ENCODE peak calls at places on chromosomes 13 and 19, in eight cellular contexts. T is effector memory CD4-positive, alpha-beta T cell; J is left lung; N is uterus; A is WERI-Rb-1; W is stomach; P is colonic mucosa; V is lower lobe of right lung. B is an unnamed sample. For H3K27me3, the result is how much of the 10 kb centered on the place peaks cover.

GRCh38 chr19:46431824-46432223 is 3.1 kb upstream of the PNMA8C start:
- DNase-seq in T (no peak), J (no peak), N (no peak), A (no peak), W (no peak), P (no peak), V (peak), B (peak)

GRCh38 chr13:84641491-84641890 is 759.2 kb upstream of the SLITRK1 start:
- DNase-seq in T (no peak), J (no peak), N (no peak), A (no peak), W (no peak), P (no peak), V (no peak), B (no peak)

GRCh38 chr19:43802216-43802951 is at the start of gene LYPD5:
- DNase-seq in T (no peak), J (no peak), N (no peak), A (no peak), W (no peak), P (no peak), V (no peak), B (no peak)

GRCh38 chr13:42215578-42216421 is 56.2 kb upstream of the AKAP11 start:
- DNase-seq in T (no peak), J (no peak), N (no peak), A (peak), W (no peak), P (peak), V (no peak), B (no peak)

GRCh38 chr19:38076337-38076736 is 147.7 kb downstream of the DPF1 start:
- DNase-seq in T (no peak), J (no peak), N (no peak), A (no peak), W (no peak), P (no peak), V (no peak), B (no peak)

GRCh38 chr19:45767410-45767880 is 1.6 kb downstream of the SIX5 start:
- DNase-seq in T (no peak), J (peak), N (peak), A (peak), W (peak), P (peak), V (peak), B (peak)

GRCh38 chr13:59250276-59250990 is 913.3 kb downstream of the DIAPH3 start:
- DNase-seq in T (no peak), J (no peak), N (no peak), A (no peak), W (no peak), P (no peak), V (no peak), B (no peak)

GRCh38 chr19:21128901-21129698 is 12.7 kb upstream of the ZNF431 start:
- DNase-seq in T (no peak), J (no peak), N (no peak), A (no peak), W (no peak), P (no peak), V (no peak), B (no peak)

GRCh38 chr13:59458908-59459579 is 704.7 kb downstream of the DIAPH3 start:
- DNase-seq in T (no peak), J (no peak), N (no peak), A (no peak), W (no peak), P (no peak), V (no peak), B (no peak)

GRCh38 chr19:14318873-14319272 is 62.4 kb upstream of the ADGRE5 start:
- DNase-seq in T (no peak), J (no peak), N (no peak), A (peak), W (no peak), P (peak), V (peak), B (no peak)

GRCh38 chr19:35903550-35904179 is 1.3 kb downstream of the HCST start:
- DNase-seq in T (peak), J (peak), N (peak), A (no peak), W (peak), P (peak), V (peak), B (peak)

GRCh38 chr19:50464348-50464747 is 12.0 kb upstream of the EMC10 start:
- DNase-seq in T (no peak), J (peak), N (no peak), A (no peak), W (no peak), P (no peak), V (no peak), B (no peak)

GRCh38 chr13:75329723-75330122 is 152.2 kb downstream of the TBC1D4 start:
- DNase-seq in T (no peak), J (no peak), N (no peak), A (no peak), W (no peak), P (no peak), V (no peak), B (no peak)

GRCh38 chr19:37929512-37929911 is 22.5 kb downstream of the SIPA1L3 start:
- DNase-seq in T (no peak), J (no peak), N (no peak), A (no peak), W (no peak), P (no peak), V (no peak), B (no peak)

GRCh38 chr19:45515081-45515624 is 7.9 kb downstream of the VASP start:
- DNase-seq in T (peak), J (peak), N (no peak), A (no peak), W (no peak), P (peak), V (peak), B (peak)

GRCh38 chr19:51166846-51167490 is 24.9 kb downstream of the SIGLEC7 start:
- DNase-seq in T (no peak), J (no peak), N (no peak), A (no peak), W (no peak), P (peak), V (peak), B (no peak)

GRCh38 chr13:46389985-46390384 is 2.9 kb upstream of the RUBCNL start:
- DNase-seq in T (no peak), J (no peak), N (no peak), A (no peak), W (no peak), P (peak), V (peak), B (no peak)

GRCh38 chr13:40290758-40291157 is 375.7 kb downstream of the FOXO1 start:
- DNase-seq in T (no peak), J (no peak), N (no peak), A (no peak), W (no peak), P (no peak), V (no peak), B (no peak)

GRCh38 chr19:6156033-6156432 is 20.6 kb downstream of the ACSBG2 start:
- DNase-seq in T (no peak), J (no peak), N (no peak), A (no peak), W (no peak), P (no peak), V (no peak), B (no peak)

DNA sequence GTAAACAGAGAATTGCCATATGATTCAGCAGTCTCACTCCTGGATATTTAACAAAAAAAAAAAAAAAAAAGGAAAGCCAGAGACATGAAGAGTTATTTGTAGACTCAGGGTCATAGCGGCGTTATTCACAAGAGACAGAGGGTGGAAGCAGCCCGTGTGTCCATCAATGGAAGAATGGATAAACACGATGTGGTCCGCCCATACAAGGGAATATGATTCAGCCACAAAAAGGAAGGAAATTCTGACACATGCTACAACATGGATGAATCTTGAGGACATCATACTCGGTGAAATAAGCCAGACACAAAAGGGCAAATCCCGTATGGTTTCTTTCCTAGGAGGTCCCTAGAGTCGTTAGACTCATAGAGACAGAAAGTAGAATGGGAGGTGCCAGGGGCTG is 14.8 kb downstream of the ACSBG2 start:
- DNase-seq in T (no peak), J (no peak), N (no peak), A (no peak), W (no peak), P (no peak), V (no peak), B (no peak)
- H3K4me3 ChIP-seq in T (no peak), J (no peak), N (no peak), A (no peak), W (no peak), P (no peak), V (no peak), B (no peak)

GRCh38 chr19:53991224-53992113 is at the start of gene CACNG6:
- DNase-seq in T (no peak), J (peak), N (no peak), A (peak), W (peak), P (no peak), V (peak), B (no peak)

GRCh38 chr19:53992211-53992610 is 774 bp downstream of the CACNG6 start:
- DNase-seq in T (no peak), J (no peak), N (no peak), A (no peak), W (no peak), P (no peak), V (no peak), B (no peak)

GRCh38 chr19:53994811-53995210 is 3.4 kb downstream of the CACNG6 start:
- DNase-seq in T (no peak), J (no peak), N (no peak), A (no peak), W (no peak), P (no peak), V (no peak), B (no peak)

GRCh38 chr19:53992815-53993214 is 1.4 kb downstream of the CACNG6 start:
- DNase-seq in T (no peak), J (no peak), N (no peak), A (no peak), W (no peak), P (no peak), V (no peak), B (no peak)

DNA sequence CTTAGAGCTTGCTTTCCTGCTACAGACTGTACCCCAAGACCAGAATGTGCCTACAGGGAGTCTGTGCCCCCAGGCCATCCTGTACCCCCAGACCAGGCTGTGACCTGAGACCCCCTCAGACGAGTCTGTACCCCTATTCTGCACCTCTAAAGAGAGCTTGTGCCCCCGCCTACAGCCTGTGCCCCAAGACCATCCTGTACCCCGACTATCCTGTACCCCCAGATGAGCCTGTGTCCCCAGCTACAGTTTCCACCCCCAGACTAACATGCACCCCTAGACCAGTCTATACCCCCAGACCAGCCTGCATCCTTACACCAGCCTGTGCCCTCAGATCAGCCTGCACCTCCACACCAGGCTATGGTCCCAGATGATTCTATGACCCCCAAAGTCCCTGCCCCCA is 2.0 kb downstream of the CACNG6 start:
- DNase-seq in T (no peak), J (no peak), N (no peak), A (no peak), W (no peak), P (no peak), V (no peak), B (no peak)
- H3K27me3 ChIP-seq in T (under half), J (half or more), N (under half), A (under half), W (half or more), P (under half), V (half or more), B (under half)

DNA sequence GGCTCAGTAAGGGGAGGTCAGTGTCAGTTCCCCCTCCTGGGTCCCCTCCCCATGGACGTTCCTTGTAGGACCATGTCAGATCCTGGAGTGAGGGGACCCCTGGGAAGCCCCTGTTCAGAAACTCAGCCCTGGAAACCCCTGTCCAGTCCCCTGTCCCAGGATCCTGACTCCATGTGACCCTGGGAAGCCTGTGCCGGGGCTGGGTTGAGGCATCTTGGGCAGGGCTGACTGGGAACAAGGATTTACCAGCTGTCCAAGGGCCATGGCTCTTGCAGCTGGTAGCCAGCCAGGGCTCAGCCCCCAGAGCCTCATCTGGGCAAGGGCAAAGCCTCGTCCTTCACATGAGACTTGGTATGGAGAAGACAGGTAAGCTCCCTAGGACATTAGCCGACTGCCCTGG is 25.1 kb downstream of the CEACAM4 start:
- DNase-seq in T (no peak), J (no peak), N (no peak), A (no peak), W (peak), P (no peak), V (no peak), B (no peak)
- H3K4me3 ChIP-seq in T (no peak), J (no peak), N (no peak), A (no peak), W (no peak), P (no peak), V (no peak), B (no peak)

GRCh38 chr13:112071011-112071901 is 4.3 kb downstream of the SOX1 start:
- DNase-seq in T (no peak), J (no peak), N (no peak), A (no peak), W (no peak), P (no peak), V (no peak), B (no peak)
- H3K27me3 ChIP-seq in T (under half), J (half or more), N (half or more), A (half or more), W (half or more), P (half or more), V (half or more), B (under half)

DNA sequence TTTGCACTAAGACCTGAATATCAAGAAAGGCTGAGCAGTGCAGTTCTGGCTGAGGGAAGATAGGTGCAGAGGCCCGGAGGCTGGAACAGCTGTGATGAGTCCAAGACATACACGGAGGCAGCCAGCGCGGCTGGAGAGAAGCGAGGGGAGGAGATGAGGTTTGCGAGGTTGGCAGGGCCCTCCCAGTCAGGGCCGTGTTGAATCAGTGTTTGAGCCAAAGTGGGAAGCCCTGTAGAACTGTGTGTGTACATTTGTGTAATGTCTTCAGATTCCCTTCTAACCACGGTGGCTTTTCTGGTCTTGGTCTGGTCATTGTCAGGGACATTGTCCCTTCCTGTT is 34.9 kb downstream of the PAK4 start:
- DNase-seq in T (no peak), J (peak), N (peak), A (no peak), W (peak), P (no peak), V (no peak), B (peak)
- H3K4me3 ChIP-seq in T (no peak), J (no peak), N (no peak), A (no peak), W (no peak), P (no peak), V (no peak), B (no peak)

DNA sequence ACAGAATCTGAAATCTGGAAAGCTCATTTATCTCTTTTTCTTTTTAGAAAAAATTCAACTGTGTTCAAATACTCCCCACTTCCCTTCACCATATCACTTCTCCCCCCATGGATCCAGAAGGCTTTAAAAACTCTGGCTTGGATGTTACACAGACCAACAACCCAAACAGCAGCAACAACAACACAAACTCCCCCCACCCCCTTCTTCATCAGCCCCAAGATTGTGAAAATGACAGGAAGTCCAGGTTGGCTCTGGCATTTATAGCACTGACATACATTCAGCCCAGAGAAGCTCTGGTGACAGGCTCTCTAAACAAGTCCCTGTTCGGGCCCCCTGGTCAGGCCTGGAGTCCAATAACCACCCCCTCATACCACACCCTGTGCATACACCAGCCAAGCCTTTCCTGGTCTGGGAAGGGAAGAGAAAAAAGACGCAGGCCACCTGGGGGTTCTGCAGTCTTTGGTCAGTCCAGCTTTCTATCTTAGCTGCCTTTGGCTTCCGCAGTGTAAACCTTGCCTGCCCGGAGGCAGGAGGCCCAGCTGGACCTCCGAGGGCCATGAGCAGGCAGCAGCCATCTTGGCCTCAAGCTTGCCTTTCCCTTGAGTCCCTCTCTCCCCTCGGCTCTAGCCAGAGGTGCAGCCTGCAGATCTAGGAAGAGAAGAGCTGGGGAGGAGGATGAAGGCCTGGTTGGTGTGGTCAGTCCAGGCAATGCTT is 6.8 kb downstream of the CDX2 start:
- DNase-seq in T (no peak), J (no peak), N (no peak), A (no peak), W (no peak), P (peak), V (no peak), B (no peak)
- H3K27me3 ChIP-seq in T (under half), J (half or more), N (half or more), A (half or more), W (half or more), P (under half), V (half or more), B (under half)

B was measured in aorta.